ENCODE peak calls at places on chromosomes 6 and 20, in five cellular contexts. L is psoas muscle, I is glutamatergic neuron, O is Calu3, J is globus pallidus. V is an unnamed sample.

GRCh38 chr6:127289934-127290333 is 23.3 kb downstream of the RNF146 start:
- DNase-seq in J (no peak), I (no peak), L (no peak), O (no peak), V (no peak)

GRCh38 chr6:33949877-33950831 is 146.4 kb upstream of the MLN start:
- DNase-seq in J (no peak), O (peak; percentile 36), L (no peak), I (no peak), V (no peak)

GRCh38 chr6:47047479-47048411 is 5.6 kb upstream of the ADGRF1 start:
- DNase-seq in L (no peak), I (peak; percentile 38), O (peak; percentile 74), J (peak; percentile 71), V (peak; percentile 73)

GRCh38 chr6:22653980-22654610 is 84.7 kb downstream of the HDGFL1 start:
- DNase-seq in L (no peak), J (peak; percentile 83), I (no peak), O (no peak), V (no peak)

GRCh38 chr6:145886228-145886956 is 71.8 kb upstream of the FBXO30 start:
- DNase-seq in L (no peak), I (no peak), O (no peak), J (no peak), V (no peak)

GRCh38 chr6:35061651-35062410 is 79.3 kb downstream of the TCP11 start:
- DNase-seq in O (no peak), L (no peak), I (no peak), J (no peak), V (no peak)

GRCh38 chr6:157249756-157250155 is 73.6 kb downstream of the TMEM242 start:
- DNase-seq in I (no peak), L (no peak), J (no peak), O (no peak), V (no peak)

GRCh38 chr6:20652276-20652675 is 118.0 kb downstream of the CDKAL1 start:
- DNase-seq in I (no peak), L (no peak), O (no peak), J (no peak), V (no peak)

GRCh38 chr6:82251942-82252341 is 4.4 kb upstream of the IBTK start:
- DNase-seq in I (no peak), L (no peak), J (peak; percentile 43), O (peak; percentile 19), V (no peak)

GRCh38 chr6:50902260-50902659 is 83.6 kb downstream of the TFAP2B start:
- DNase-seq in L (no peak), O (no peak), J (no peak), I (no peak), V (no peak)

GRCh38 chr6:157346371-157346770 is 23.1 kb upstream of the TMEM242 start:
- DNase-seq in J (no peak), I (no peak), O (no peak), L (no peak), V (no peak)

GRCh38 chr6:44156494-44157151 is 2.0 kb upstream of the CAPN11 start:
- DNase-seq in J (no peak), I (no peak), L (no peak), O (no peak), V (no peak)

GRCh38 chr6:48825501-48826317 is 637.3 kb downstream of the MMUT start:
- DNase-seq in O (no peak), L (no peak), I (no peak), J (no peak), V (no peak)

GRCh38 chr6:168441434-168442391 is 729 bp downstream of the SMOC2 start:
- DNase-seq in J (no peak), L (no peak), I (no peak), O (no peak), V (no peak)

GRCh38 chr6:36120539-36120938 is 9.8 kb upstream of the MAPK13 start:
- DNase-seq in I (no peak), L (no peak), J (no peak), O (no peak), V (no peak)

GRCh38 chr6:11218827-11219826 is 13.3 kb downstream of the NEDD9 start:
- DNase-seq in I (no peak), O (peak; percentile 71), L (peak; percentile 58), J (peak; percentile 60), V (no peak)

GRCh38 chr20:37349517-37350491 is 3.9 kb downstream of the SRC start:
- DNase-seq in J (no peak), O (no peak), L (no peak), I (no peak), V (no peak)

GRCh38 chr6:161139766-161140553 is 133.9 kb downstream of the AGPAT4 start:
- DNase-seq in L (peak; percentile 73), J (no peak), I (peak; percentile 43), O (no peak), V (no peak)

GRCh38 chr6:135496805-135497411 is 632 bp downstream of the AHI1 start:
- DNase-seq in O (no peak), J (peak; percentile 12), L (no peak), I (no peak), V (peak; percentile 2)

GRCh38 chr6:81590314-81590691 is 162.2 kb downstream of the TENT5A start:
- DNase-seq in I (no peak), L (no peak), O (no peak), J (no peak), V (no peak)

GRCh38 chr20:47680804-47681529 is 104.3 kb downstream of the SULF2 start:
- DNase-seq in L (no peak), I (no peak), J (no peak), O (no peak), V (peak; percentile 16)

GRCh38 chr20:35084998-35085397 is 7.6 kb downstream of the TRPC4AP start:
- DNase-seq in I (no peak), L (no peak), J (no peak), O (no peak), V (no peak)

GRCh38 chr20:53678990-53679596 is 85.5 kb upstream of the ZNF217 start:
- DNase-seq in L (no peak), I (no peak), O (no peak), J (peak; percentile 76), V (no peak)

GRCh38 chr6:160163425-160163824 is 41.8 kb downstream of the SLC22A1 start:
- DNase-seq in J (no peak), O (no peak), I (no peak), L (no peak), V (no peak)

GRCh38 chr6:125984311-125984710 is 2.0 kb upstream of the TRMT11 start:
- DNase-seq in L (no peak), J (no peak), O (no peak), I (no peak), V (no peak)

GRCh38 chr6:135935951-135936601 is 84.6 kb downstream of the PDE7B start:
- DNase-seq in L (no peak), J (peak; percentile 60), O (no peak), I (no peak), V (peak; percentile 51)

GRCh38 chr6:35729722-35730121 is 7.1 kb upstream of the ARMC12 start:
- DNase-seq in L (no peak), O (no peak), J (no peak), I (no peak), V (no peak)

GRCh38 chr20:45041464-45042337 is 59.2 kb downstream of the KCNS1 start:
- DNase-seq in L (no peak), J (no peak), O (peak; percentile 59), I (no peak), V (no peak)

V was measured in SJSA1.